ENCODE peak calls at places on chromosomes 2 and 18, in six cellular contexts. A is stimulated activated CD8-positive, alpha-beta memory T cell treated with anti-CD3 and anti-CD28 coated beads, Interleukin-4, amount 100 ng/mL, for 4 hours; P is foreskin fibroblast; N is anterior cingulate cortex; M is activated CD4-positive, alpha-beta T cell treated with anti-CD3 and anti-CD28 coated beads, Interleukin-2, amount 50 U/mL, for 48 hours; G is ACHN. R is an unnamed sample.

GRCh38 chr2:205058409-205058808 is 513.1 kb downstream of the PARD3B start:
- DNase-seq in A (no peak), P (no peak), G (no peak), M (no peak), N (no peak), R (no peak)

GRCh38 chr2:28956415-28956826 is 24.7 kb upstream of the TOGARAM2 start:
- DNase-seq in A (no peak), M (peak), G (peak), N (peak), P (peak), R (no peak)

GRCh38 chr18:79933765-79934164 is 17.7 kb downstream of the SLC66A2 start:
- DNase-seq in G (no peak), A (no peak), N (no peak), M (no peak), P (peak), R (no peak)

GRCh38 chr18:59460060-59460395 is 101.0 kb upstream of the LMAN1 start:
- DNase-seq in A (no peak), G (no peak), M (no peak), P (peak), N (no peak), R (no peak)

GRCh38 chr2:208006833-208007232 is 18.5 kb downstream of the PLEKHM3 start:
- DNase-seq in A (no peak), M (no peak), G (no peak), N (no peak), P (no peak), R (no peak)

GRCh38 chr2:197209742-197210408 is 100.7 kb downstream of the ANKRD44 start:
- DNase-seq in G (peak), M (peak), N (no peak), A (no peak), P (no peak), R (no peak)

GRCh38 chr2:241508240-241508509 is 209 bp downstream of the STK25 start:
- DNase-seq in P (no peak), N (peak), A (no peak), G (no peak), M (no peak), R (no peak)

GRCh38 chr2:149885468-149885867 is 297.9 kb upstream of the MMADHC start:
- DNase-seq in M (no peak), P (no peak), A (no peak), N (no peak), G (no peak), R (no peak)

GRCh38 chr2:239883326-239884050 is 141.7 kb downstream of the NDUFA10 start:
- DNase-seq in G (no peak), P (no peak), N (no peak), M (no peak), A (no peak), R (no peak)

GRCh38 chr2:149573760-149574159 is 13.8 kb downstream of the MMADHC start:
- DNase-seq in G (peak), M (no peak), N (no peak), P (no peak), A (no peak), R (no peak)

GRCh38 chr18:48635806-48636205 is 97.0 kb downstream of the CTIF start:
- DNase-seq in P (no peak), N (no peak), M (no peak), A (no peak), G (no peak), R (no peak)

GRCh38 chr2:116319935-116320334 is 1494.6 kb upstream of the DDX18 start:
- DNase-seq in M (no peak), P (no peak), G (no peak), N (no peak), A (no peak), R (no peak)

GRCh38 chr2:31337860-31338259 is 76.7 kb downstream of the XDH start:
- DNase-seq in A (no peak), M (no peak), G (no peak), N (no peak), P (peak), R (no peak)

GRCh38 chr2:216665717-216666116 is 29.6 kb downstream of the IGFBP5 start:
- DNase-seq in G (no peak), P (no peak), N (no peak), M (no peak), A (no peak), R (no peak)

GRCh38 chr2:25543939-25544338 is 129.4 kb downstream of the DTNB start:
- DNase-seq in A (no peak), P (no peak), G (no peak), M (no peak), N (no peak), R (no peak)

R was measured in ascending aorta.